ENCODE peak calls at places on chromosomes 5 and 9, in nine cellular contexts. One of them, this sample, is unnamed. For H3K36me3, the result is how much of the 10 kb centered on the place peaks cover.

GRCh38 chr9:81669011-81669739 is 20.2 kb downstream of the TLE1 start:
- DNase-seq in adrenal gland: no peak
- DNase-seq in gastrocnemius medialis: no peak
- DNase-seq in heart right ventricle: no peak
- DNase-seq in PC-9: no peak
- DNase-seq in sigmoid colon: no peak
- DNase-seq in CD8-positive, alpha-beta T cell: no peak
- DNase-seq in Peyer's patch: peak
- DNase-seq in IMR-90: peak
- DNase-seq in this sample: no peak

GRCh38 chr5:57906637-57907036 is 424.0 kb upstream of the ACTBL2 start:
- DNase-seq in adrenal gland: no peak
- DNase-seq in gastrocnemius medialis: no peak
- DNase-seq in heart right ventricle: no peak
- DNase-seq in PC-9: no peak
- DNase-seq in sigmoid colon: no peak
- DNase-seq in CD8-positive, alpha-beta T cell: no peak
- DNase-seq in Peyer's patch: no peak
- DNase-seq in IMR-90: no peak
- DNase-seq in this sample: no peak

GRCh38 chr5:77407152-77407551 is 85.0 kb downstream of the WDR41 start:
- DNase-seq in adrenal gland: no peak
- DNase-seq in gastrocnemius medialis: no peak
- DNase-seq in heart right ventricle: no peak
- DNase-seq in PC-9: no peak
- DNase-seq in sigmoid colon: no peak
- DNase-seq in CD8-positive, alpha-beta T cell: no peak
- DNase-seq in Peyer's patch: no peak
- DNase-seq in IMR-90: no peak
- DNase-seq in this sample: no peak

GRCh38 chr9:113542741-113543140 is 79.2 kb downstream of the RGS3 start:
- DNase-seq in adrenal gland: peak
- DNase-seq in gastrocnemius medialis: no peak
- DNase-seq in heart right ventricle: no peak
- DNase-seq in PC-9: no peak
- DNase-seq in sigmoid colon: peak
- DNase-seq in CD8-positive, alpha-beta T cell: no peak
- DNase-seq in Peyer's patch: no peak
- DNase-seq in IMR-90: no peak
- DNase-seq in this sample: no peak

GRCh38 chr5:53817183-53817582 is 256.7 kb downstream of the NDUFS4 start:
- DNase-seq in adrenal gland: no peak
- DNase-seq in gastrocnemius medialis: no peak
- DNase-seq in heart right ventricle: no peak
- DNase-seq in PC-9: no peak
- DNase-seq in sigmoid colon: no peak
- DNase-seq in CD8-positive, alpha-beta T cell: no peak
- DNase-seq in Peyer's patch: no peak
- DNase-seq in IMR-90: peak
- DNase-seq in this sample: no peak

GRCh38 chr5:126354012-126354856 is 69.0 kb upstream of the GRAMD2B start:
- DNase-seq in adrenal gland: no peak
- DNase-seq in gastrocnemius medialis: no peak
- DNase-seq in heart right ventricle: no peak
- DNase-seq in PC-9: peak
- DNase-seq in sigmoid colon: no peak
- DNase-seq in CD8-positive, alpha-beta T cell: no peak
- DNase-seq in Peyer's patch: no peak
- DNase-seq in IMR-90: peak
- DNase-seq in this sample: no peak

GRCh38 chr5:68171101-68171558 is 44.4 kb upstream of the PIK3R1 start:
- DNase-seq in adrenal gland: peak
- DNase-seq in gastrocnemius medialis: peak
- DNase-seq in heart right ventricle: peak
- DNase-seq in PC-9: no peak
- DNase-seq in sigmoid colon: peak
- DNase-seq in CD8-positive, alpha-beta T cell: no peak
- DNase-seq in Peyer's patch: no peak
- DNase-seq in IMR-90: peak
- DNase-seq in this sample: peak

GRCh38 chr9:127968717-127969383 is 11.9 kb downstream of the EEIG1 start:
- DNase-seq in adrenal gland: peak
- DNase-seq in gastrocnemius medialis: peak
- DNase-seq in heart right ventricle: peak
- DNase-seq in PC-9: peak
- DNase-seq in sigmoid colon: peak
- DNase-seq in CD8-positive, alpha-beta T cell: no peak
- DNase-seq in Peyer's patch: no peak
- DNase-seq in IMR-90: peak
- DNase-seq in this sample: peak

GRCh38 chr9:138042640-138043039 is 165.1 kb downstream of the CACNA1B start:
- DNase-seq in adrenal gland: no peak
- DNase-seq in gastrocnemius medialis: no peak
- DNase-seq in heart right ventricle: no peak
- DNase-seq in PC-9: no peak
- DNase-seq in sigmoid colon: peak
- DNase-seq in CD8-positive, alpha-beta T cell: no peak
- DNase-seq in Peyer's patch: peak
- DNase-seq in IMR-90: no peak
- DNase-seq in this sample: no peak

GRCh38 chr9:128685636-128686489 is 3.2 kb upstream of the SET start:
- DNase-seq in adrenal gland: no peak
- DNase-seq in gastrocnemius medialis: no peak
- DNase-seq in heart right ventricle: no peak
- DNase-seq in PC-9: no peak
- DNase-seq in sigmoid colon: no peak
- DNase-seq in CD8-positive, alpha-beta T cell: no peak
- DNase-seq in Peyer's patch: peak
- DNase-seq in IMR-90: no peak
- DNase-seq in this sample: peak

GRCh38 chr5:34684281-34684979 is 28.3 kb downstream of the RAI14 start:
- DNase-seq in adrenal gland: no peak
- DNase-seq in gastrocnemius medialis: no peak
- DNase-seq in heart right ventricle: no peak
- DNase-seq in PC-9: peak
- DNase-seq in sigmoid colon: no peak
- DNase-seq in CD8-positive, alpha-beta T cell: no peak
- DNase-seq in Peyer's patch: no peak
- DNase-seq in IMR-90: peak
- DNase-seq in this sample: no peak

GRCh38 chr5:56457887-56458451 is 224.8 kb upstream of the ANKRD55 start:
- DNase-seq in adrenal gland: peak
- DNase-seq in gastrocnemius medialis: no peak
- DNase-seq in heart right ventricle: no peak
- DNase-seq in PC-9: no peak
- DNase-seq in sigmoid colon: no peak
- DNase-seq in CD8-positive, alpha-beta T cell: no peak
- DNase-seq in Peyer's patch: no peak
- DNase-seq in IMR-90: peak
- DNase-seq in this sample: no peak

GRCh38 chr9:131323629-131324028 is 34.1 kb downstream of the PLPP7 start:
- DNase-seq in adrenal gland: no peak
- DNase-seq in gastrocnemius medialis: peak
- DNase-seq in heart right ventricle: no peak
- DNase-seq in PC-9: no peak
- DNase-seq in sigmoid colon: peak
- DNase-seq in CD8-positive, alpha-beta T cell: no peak
- DNase-seq in Peyer's patch: no peak
- DNase-seq in IMR-90: no peak
- DNase-seq in this sample: peak

GRCh38 chr9:131324736-131325679 is 35.5 kb downstream of the PLPP7 start:
- DNase-seq in adrenal gland: no peak
- DNase-seq in gastrocnemius medialis: peak
- DNase-seq in heart right ventricle: no peak
- DNase-seq in PC-9: no peak
- DNase-seq in sigmoid colon: peak
- DNase-seq in CD8-positive, alpha-beta T cell: no peak
- DNase-seq in Peyer's patch: no peak
- DNase-seq in IMR-90: no peak
- DNase-seq in this sample: peak

GRCh38 chr9:131318211-131318610 is 28.7 kb downstream of the PLPP7 start:
- DNase-seq in adrenal gland: no peak
- DNase-seq in gastrocnemius medialis: peak
- DNase-seq in heart right ventricle: no peak
- DNase-seq in PC-9: no peak
- DNase-seq in sigmoid colon: no peak
- DNase-seq in CD8-positive, alpha-beta T cell: no peak
- DNase-seq in Peyer's patch: no peak
- DNase-seq in IMR-90: no peak
- DNase-seq in this sample: peak

GRCh38 chr9:131320031-131320685 is 30.6 kb downstream of the PLPP7 start:
- DNase-seq in adrenal gland: no peak
- DNase-seq in gastrocnemius medialis: peak
- DNase-seq in heart right ventricle: peak
- DNase-seq in PC-9: no peak
- DNase-seq in sigmoid colon: peak
- DNase-seq in CD8-positive, alpha-beta T cell: no peak
- DNase-seq in Peyer's patch: no peak
- DNase-seq in IMR-90: no peak
- DNase-seq in this sample: peak

DNA sequence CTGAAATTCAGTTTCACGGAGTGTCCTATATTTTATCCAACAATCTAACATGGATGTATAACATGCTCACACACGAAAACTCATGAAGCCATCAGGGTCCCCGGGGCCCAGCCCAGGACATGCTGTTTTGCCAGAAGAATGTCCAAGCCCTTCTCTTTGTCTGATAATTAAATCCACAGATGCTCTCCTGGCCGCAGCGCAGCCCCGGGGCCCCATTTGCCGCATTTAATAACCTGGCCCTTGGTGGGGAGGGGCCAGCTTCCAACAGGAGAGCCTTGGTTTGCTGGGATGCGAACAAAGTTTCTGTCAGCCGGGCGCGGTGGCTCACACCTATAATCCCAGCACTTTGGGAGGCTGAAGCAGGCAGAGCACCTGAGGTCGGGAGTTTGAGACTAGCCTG is 30.0 kb downstream of the PLPP7 start:
- DNase-seq in adrenal gland: no peak
- DNase-seq in gastrocnemius medialis: peak
- DNase-seq in heart right ventricle: peak
- DNase-seq in PC-9: no peak
- DNase-seq in sigmoid colon: peak
- DNase-seq in CD8-positive, alpha-beta T cell: no peak
- DNase-seq in Peyer's patch: no peak
- DNase-seq in IMR-90: no peak
- DNase-seq in this sample: peak
- TF ChIP-seq CTCF in adrenal gland: no peak
- TF ChIP-seq CTCF in gastrocnemius medialis: no peak
- TF ChIP-seq CTCF in heart right ventricle: no peak
- TF ChIP-seq CTCF in PC-9: no peak
- TF ChIP-seq CTCF in sigmoid colon: no peak
- TF ChIP-seq CTCF in CD8-positive, alpha-beta T cell: no peak
- TF ChIP-seq CTCF in Peyer's patch: no peak
- TF ChIP-seq CTCF in IMR-90: no peak
- TF ChIP-seq CTCF in this sample: no peak

DNA sequence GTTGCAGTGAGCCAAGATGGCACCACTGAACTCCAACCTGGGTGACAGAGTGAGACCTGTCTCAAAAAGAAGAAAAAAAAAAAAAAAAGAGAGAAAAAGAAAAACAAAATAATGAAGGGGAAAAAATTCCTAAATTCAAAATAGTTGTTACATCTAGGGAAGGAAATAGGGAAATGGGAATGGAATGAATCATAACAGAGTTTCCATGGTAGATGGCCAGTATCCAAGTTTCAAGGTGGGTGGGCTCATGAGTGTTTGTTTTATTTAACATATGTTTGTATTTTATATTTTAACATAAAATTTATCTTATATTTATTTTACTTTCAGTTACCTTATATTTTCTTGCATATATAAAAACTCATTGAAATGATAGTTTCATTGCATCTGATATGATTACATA is 215.6 kb downstream of the ARHGEF28 start:
- DNase-seq in adrenal gland: no peak
- DNase-seq in gastrocnemius medialis: no peak
- DNase-seq in heart right ventricle: no peak
- DNase-seq in PC-9: no peak
- DNase-seq in sigmoid colon: no peak
- DNase-seq in CD8-positive, alpha-beta T cell: no peak
- DNase-seq in Peyer's patch: no peak
- DNase-seq in IMR-90: no peak
- DNase-seq in this sample: no peak
- H3K36me3 ChIP-seq in adrenal gland: under half
- H3K36me3 ChIP-seq in gastrocnemius medialis: under half
- H3K36me3 ChIP-seq in heart right ventricle: under half
- H3K36me3 ChIP-seq in PC-9: under half
- H3K36me3 ChIP-seq in sigmoid colon: under half
- H3K36me3 ChIP-seq in CD8-positive, alpha-beta T cell: under half
- H3K36me3 ChIP-seq in Peyer's patch: under half
- H3K36me3 ChIP-seq in IMR-90: under half
- H3K36me3 ChIP-seq in this sample: under half

DNA sequence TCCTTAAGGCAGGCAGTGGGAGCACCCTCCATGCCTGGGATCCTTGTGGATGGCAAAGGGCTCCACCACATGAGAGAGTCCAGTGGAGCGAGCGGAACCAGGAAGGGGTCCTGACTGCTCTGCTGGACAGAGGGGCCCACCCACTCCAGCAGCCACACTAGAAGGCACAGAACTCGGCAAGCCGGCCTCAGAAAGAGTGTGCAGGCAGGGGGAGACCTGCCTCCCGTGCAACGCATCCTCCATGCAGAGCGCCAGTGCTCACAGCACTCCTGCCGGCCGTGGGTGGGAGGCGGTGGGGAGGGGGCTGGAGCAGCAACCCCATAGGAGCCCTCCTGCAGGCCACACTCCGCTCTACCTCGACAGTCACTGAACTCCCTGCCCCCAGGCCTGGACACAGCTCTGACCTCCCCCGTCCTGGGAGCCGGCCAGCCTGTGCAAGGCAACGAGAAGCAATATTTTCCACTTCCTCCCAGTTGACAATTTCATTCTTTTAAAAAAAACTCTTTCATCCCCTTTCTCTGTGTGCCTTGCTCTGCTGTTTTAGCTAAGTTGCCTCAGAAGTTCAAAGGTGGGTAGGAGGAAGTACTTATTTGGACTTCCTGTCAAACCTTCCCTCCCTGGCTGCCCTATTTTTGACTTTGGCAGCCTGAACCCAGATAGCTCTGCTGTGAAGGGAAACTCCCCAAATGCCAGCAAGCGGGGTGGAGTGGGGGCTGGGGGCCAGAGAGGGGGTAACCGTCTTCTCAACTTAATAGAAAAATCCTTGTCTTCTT is 5.3 kb upstream of the LCP2 start:
- DNase-seq in adrenal gland: peak
- DNase-seq in gastrocnemius medialis: no peak
- DNase-seq in heart right ventricle: peak
- DNase-seq in PC-9: no peak
- DNase-seq in sigmoid colon: peak
- DNase-seq in CD8-positive, alpha-beta T cell: peak
- DNase-seq in Peyer's patch: peak
- DNase-seq in IMR-90: no peak
- DNase-seq in this sample: peak
- TF ChIP-seq CTCF in adrenal gland: no peak
- TF ChIP-seq CTCF in gastrocnemius medialis: no peak
- TF ChIP-seq CTCF in heart right ventricle: no peak
- TF ChIP-seq CTCF in PC-9: no peak
- TF ChIP-seq CTCF in sigmoid colon: no peak
- TF ChIP-seq CTCF in CD8-positive, alpha-beta T cell: peak
- TF ChIP-seq CTCF in Peyer's patch: no peak
- TF ChIP-seq CTCF in IMR-90: no peak
- TF ChIP-seq CTCF in this sample: no peak

DNA sequence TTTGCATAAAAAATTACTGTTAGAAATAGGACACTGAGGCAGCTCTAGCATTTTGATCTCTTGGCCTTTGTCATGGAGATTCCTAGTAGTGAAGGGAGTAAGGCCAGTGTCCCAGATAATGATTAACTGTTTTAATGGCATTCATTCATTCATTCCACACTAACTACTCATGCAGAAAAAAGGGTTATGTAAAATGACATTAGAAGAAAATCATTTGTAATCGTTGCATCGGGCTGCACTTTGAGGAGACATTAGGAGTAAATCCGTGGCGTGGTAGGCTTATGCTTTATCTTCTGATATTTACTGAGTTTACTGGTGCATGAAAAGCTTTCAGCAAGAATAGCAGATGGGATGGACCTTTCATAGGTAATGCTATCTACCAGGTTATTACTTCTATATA is 82.6 kb upstream of the GRHPR start:
- DNase-seq in adrenal gland: no peak
- DNase-seq in gastrocnemius medialis: no peak
- DNase-seq in heart right ventricle: no peak
- DNase-seq in PC-9: no peak
- DNase-seq in sigmoid colon: no peak
- DNase-seq in CD8-positive, alpha-beta T cell: no peak
- DNase-seq in Peyer's patch: no peak
- DNase-seq in IMR-90: no peak
- DNase-seq in this sample: no peak
- H3K36me3 ChIP-seq in adrenal gland: under half
- H3K36me3 ChIP-seq in gastrocnemius medialis: under half
- H3K36me3 ChIP-seq in heart right ventricle: under half
- H3K36me3 ChIP-seq in PC-9: under half
- H3K36me3 ChIP-seq in sigmoid colon: under half
- H3K36me3 ChIP-seq in CD8-positive, alpha-beta T cell: under half
- H3K36me3 ChIP-seq in Peyer's patch: under half
- H3K36me3 ChIP-seq in IMR-90: under half
- H3K36me3 ChIP-seq in this sample: under half

This sample was measured in kidney.